ENCODE peak calls at places on chromosomes 13 and 19, in six cellular contexts. E, H, L, U, G and M are unnamed samples.

GRCh38 chr19:1412323-1412923 is 5.0 kb downstream of the DAZAP1 start:
- DNase-seq in U (no peak), G (no peak), H (no peak), L (no peak), E (no peak), M (no peak)

GRCh38 chr13:112729408-112729807 is 39.6 kb downstream of the ATP11A start:
- DNase-seq in L (peak), H (no peak), G (no peak), U (no peak), E (no peak), M (no peak)

GRCh38 chr19:2629491-2630351 is 72.8 kb downstream of the GNG7 start:
- DNase-seq in L (peak), E (no peak), U (no peak), H (no peak), G (peak), M (no peak)

GRCh38 chr13:67635754-67636153 is 405.6 kb upstream of the PCDH9 start:
- DNase-seq in H (no peak), G (no peak), L (no peak), E (no peak), U (no peak), M (no peak)

GRCh38 chr13:35744144-35744543 is 267.7 kb upstream of the MAB21L1 start:
- DNase-seq in G (no peak), E (no peak), U (no peak), H (no peak), L (no peak), M (no peak)

GRCh38 chr13:108508263-108508662 is 121.1 kb upstream of the MYO16 start:
- DNase-seq in G (no peak), E (no peak), H (no peak), U (no peak), L (no peak), M (peak)

GRCh38 chr19:15911599-15912237 is 13.8 kb upstream of the CYP4F2 start:
- DNase-seq in L (no peak), E (no peak), U (no peak), H (no peak), G (no peak), M (no peak)

GRCh38 chr19:7869453-7869909 is 4.7 kb downstream of the PRR36 start:
- DNase-seq in E (peak), G (no peak), L (peak), H (no peak), U (no peak), M (peak)

GRCh38 chr13:110217811-110218210 is 89.1 kb downstream of the COL4A1 start:
- DNase-seq in E (no peak), H (no peak), L (no peak), U (no peak), G (no peak), M (peak)

GRCh38 chr19:57815247-57816075 is 748 bp upstream of the ZNF552 start:
- DNase-seq in L (no peak), H (no peak), G (no peak), U (no peak), E (no peak), M (no peak)
- H3K4me3 ChIP-seq in L (peak), H (peak), G (peak), U (peak), E (peak), M (peak)

GRCh38 chr13:49733181-49733951 is 42.1 kb upstream of the EBPL start:
- DNase-seq in H (no peak), E (no peak), G (no peak), L (no peak), U (no peak), M (peak)
- H3K4me3 ChIP-seq in H (no peak), E (no peak), G (no peak), L (no peak), U (no peak), M (no peak)

GRCh38 chr19:41928754-41929535 is 696 bp upstream of the ERFL start:
- DNase-seq in G (no peak), E (no peak), U (no peak), L (no peak), H (no peak), M (no peak)
- H3K4me3 ChIP-seq in G (no peak), E (no peak), U (peak), L (peak), H (peak), M (no peak)

DNA sequence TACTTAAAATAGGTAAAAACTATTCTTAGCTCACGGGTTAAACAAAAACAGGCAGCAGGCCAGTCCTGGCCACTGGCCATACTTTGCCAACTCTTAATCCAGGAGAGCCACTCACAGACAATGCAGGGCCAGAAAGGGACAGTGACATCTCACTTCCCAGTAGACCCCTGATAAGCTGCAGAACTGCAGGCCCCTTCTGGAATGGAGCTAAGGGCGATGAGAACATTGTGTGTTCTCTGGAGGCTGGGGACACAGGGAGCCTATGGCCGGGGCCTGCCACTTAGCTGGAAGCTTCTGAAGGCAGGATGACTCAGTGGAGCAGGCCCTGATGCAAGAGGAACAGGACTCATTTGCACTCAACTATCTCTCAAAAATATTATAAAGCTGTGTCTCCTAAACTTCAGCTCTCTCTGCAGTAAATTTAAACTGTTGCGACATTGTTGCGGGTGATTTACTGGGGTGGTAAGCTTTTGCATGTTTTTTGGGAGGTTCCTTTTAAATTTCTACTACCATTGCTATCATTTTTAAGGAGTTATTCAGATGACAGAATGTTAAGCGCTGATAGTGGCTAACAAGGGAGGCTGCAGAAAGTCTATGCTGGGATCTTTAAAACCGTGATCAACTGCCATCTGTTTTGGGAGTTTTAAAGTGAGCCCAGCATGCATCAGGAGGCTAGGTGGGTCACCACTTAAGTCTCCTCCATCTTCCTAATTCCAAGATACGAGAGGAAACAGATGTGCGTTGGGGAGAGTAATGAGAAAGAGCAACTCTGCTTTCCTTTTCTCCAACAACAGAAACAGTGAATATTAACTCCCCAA is 33.2 kb upstream of the KATNAL1 start:
- DNase-seq in E (peak), G (peak), H (peak), L (peak), U (peak), M (peak)
- H3K4me3 ChIP-seq in E (peak), G (no peak), H (no peak), L (peak), U (no peak), M (no peak)

GRCh38 chr19:30105316-30105715 is 163.3 kb downstream of the URI1 start:
- DNase-seq in U (no peak), L (no peak), E (no peak), H (no peak), G (no peak), M (no peak)

GRCh38 chr19:30109565-30109964 is 167.5 kb downstream of the URI1 start:
- DNase-seq in L (no peak), H (no peak), U (no peak), G (no peak), E (no peak), M (no peak)

GRCh38 chr19:30106417-30107095 is 164.5 kb downstream of the URI1 start:
- DNase-seq in E (no peak), H (no peak), U (no peak), G (no peak), L (no peak), M (no peak)

GRCh38 chr19:30105723-30106122 is 163.7 kb downstream of the URI1 start:
- DNase-seq in E (no peak), L (no peak), H (no peak), G (no peak), U (no peak), M (no peak)

GRCh38 chr19:30107351-30107750 is 165.3 kb downstream of the URI1 start:
- DNase-seq in U (no peak), L (no peak), E (no peak), H (no peak), G (no peak), M (no peak)
- H3K4me3 ChIP-seq in U (no peak), L (no peak), E (no peak), H (no peak), G (no peak), M (no peak)

GRCh38 chr19:54169149-54169731 is 3.7 kb downstream of the TMC4 start:
- DNase-seq in L (no peak), E (no peak), G (no peak), H (no peak), U (no peak), M (no peak)

GRCh38 chr19:54168174-54168917 is 4.6 kb downstream of the TMC4 start:
- DNase-seq in H (no peak), E (peak), U (peak), G (peak), L (peak), M (peak)

GRCh38 chr19:54172413-54172763 is 572 bp downstream of the TMC4 start:
- DNase-seq in G (no peak), E (no peak), U (no peak), L (no peak), H (no peak), M (no peak)

GRCh38 chr19:54173951-54174817 is 1.2 kb upstream of the TMC4 start:
- DNase-seq in G (no peak), L (no peak), H (no peak), U (no peak), E (no peak), M (no peak)

DNA sequence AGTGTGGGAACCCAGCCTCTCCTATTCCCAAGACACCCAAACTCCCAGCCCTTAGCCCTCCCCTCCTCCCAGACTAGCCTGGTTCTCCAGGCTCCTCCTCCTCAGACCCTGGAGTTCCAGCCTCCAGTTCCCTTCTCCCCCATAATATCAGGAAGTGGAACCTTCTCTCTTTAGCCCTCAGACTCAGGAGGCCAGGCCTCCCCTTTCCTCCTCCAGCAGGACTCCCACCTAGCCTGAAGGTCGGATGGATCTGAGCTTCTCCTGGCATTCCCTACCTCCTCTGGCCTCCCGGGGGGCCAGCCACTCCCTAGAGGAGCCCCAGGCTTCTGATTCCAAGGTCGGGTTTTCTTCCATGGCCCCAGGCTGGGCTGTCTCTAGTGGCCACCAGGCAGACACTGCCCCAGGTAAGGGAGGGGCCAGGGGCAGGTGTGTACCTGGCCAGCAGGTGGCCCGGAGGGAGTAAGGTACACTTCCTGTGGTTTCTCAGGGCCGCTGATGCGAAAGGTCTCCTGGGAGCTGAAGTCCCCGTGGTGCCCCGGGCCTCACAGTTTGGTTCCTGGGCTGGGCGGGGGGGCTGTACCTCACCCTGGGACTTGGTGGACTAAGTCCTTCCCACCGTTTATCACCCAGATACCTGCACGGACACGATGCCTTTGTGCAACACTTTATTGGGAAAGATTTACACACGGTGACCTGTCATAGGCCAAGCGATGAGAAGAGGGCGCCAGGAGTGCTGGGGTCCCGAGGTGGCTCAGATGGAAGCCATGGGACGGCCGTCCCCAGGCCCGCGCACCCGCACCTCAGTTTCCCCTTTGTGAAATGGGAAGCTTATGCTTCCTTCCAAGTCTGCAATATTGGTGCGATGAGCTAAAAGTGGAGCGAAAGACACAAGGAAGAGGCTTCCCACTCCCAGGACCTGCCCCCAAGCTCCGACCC is at the start of gene TMC4:
- DNase-seq in U (no peak), E (no peak), H (no peak), L (no peak), G (no peak), M (peak)
- H3K4me3 ChIP-seq in U (no peak), E (no peak), H (no peak), L (peak), G (no peak), M (peak)

GRCh38 chr13:40581277-40581579 is 85.2 kb downstream of the FOXO1 start:
- DNase-seq in G (no peak), U (no peak), H (no peak), L (no peak), E (no peak), M (no peak)
- H3K4me3 ChIP-seq in G (no peak), U (no peak), H (no peak), L (no peak), E (no peak), M (no peak)